ENCODE peak calls at places on chromosome 6, in six cellular contexts. Z is ovary; B is heart left ventricle; S is effector memory CD4-positive, alpha-beta T cell; T is kidney; N is fibroblast of lung. V is an unnamed sample. For H3K4me1, the result is how much of the 10 kb centered on the place peaks cover.

GRCh38 chr6:10896691-10897090 is 9.8 kb downstream of the SYCP2L start:
- DNase-seq in N (no peak), Z (no peak), S (no peak), T (no peak), B (no peak), V (no peak)

GRCh38 chr6:29790626-29791025 is 37.0 kb upstream of the HLA-G start:
- DNase-seq in S (no peak), N (no peak), T (no peak), B (no peak), Z (no peak), V (no peak)

GRCh38 chr6:88168362-88168761 is 2.2 kb upstream of the CNR1 start:
- DNase-seq in Z (no peak), S (no peak), B (no peak), N (no peak), T (no peak), V (peak)

GRCh38 chr6:162849269-162849668 is 121.5 kb downstream of the PACRG start:
- DNase-seq in T (peak), Z (no peak), B (no peak), N (no peak), S (no peak), V (peak)

GRCh38 chr6:152651986-152652385 is 14.8 kb upstream of the SYNE1 start:
- DNase-seq in B (no peak), Z (no peak), T (no peak), N (no peak), S (no peak), V (no peak)

GRCh38 chr6:106739387-106739786 is 110.0 kb downstream of the QRSL1 start:
- DNase-seq in B (peak), Z (no peak), N (no peak), S (no peak), T (peak), V (no peak)

GRCh38 chr6:8683204-8683603 is 247.9 kb upstream of the SLC35B3 start:
- DNase-seq in Z (no peak), B (no peak), N (no peak), T (no peak), S (no peak), V (no peak)

GRCh38 chr6:158332237-158332636 is 20.0 kb downstream of the TULP4 start:
- DNase-seq in T (no peak), Z (no peak), N (no peak), S (no peak), B (no peak), V (no peak)

GRCh38 chr6:30836431-30836866 is 47.9 kb upstream of the DDR1 start:
- DNase-seq in T (no peak), S (no peak), Z (no peak), B (peak), N (peak), V (no peak)

GRCh38 chr6:145929037-145929633 is 35.0 kb downstream of the SHPRH start:
- DNase-seq in Z (no peak), T (no peak), N (peak), S (no peak), B (no peak), V (peak)

GRCh38 chr6:64733433-64733832 is 973.6 kb downstream of the EYS start:
- DNase-seq in B (no peak), T (no peak), Z (no peak), S (no peak), N (no peak), V (peak)

GRCh38 chr6:88869263-88870023 is 94.0 kb downstream of the RNGTT start:
- DNase-seq in S (no peak), N (peak), T (no peak), Z (no peak), B (no peak), V (no peak)

GRCh38 chr6:10409766-10410209 is 5.1 kb downstream of the TFAP2A start:
- DNase-seq in S (no peak), B (no peak), N (no peak), Z (no peak), T (no peak), V (peak)

GRCh38 chr6:15358579-15359327 is 112.9 kb downstream of the JARID2 start:
- DNase-seq in N (no peak), Z (no peak), T (no peak), S (no peak), B (no peak), V (peak)

GRCh38 chr6:161136655-161137054 is 137.2 kb downstream of the AGPAT4 start:
- DNase-seq in Z (no peak), S (no peak), N (no peak), T (no peak), B (no peak), V (no peak)

GRCh38 chr6:45432944-45433343 is 55.2 kb upstream of the SUPT3H start:
- DNase-seq in T (no peak), B (no peak), Z (no peak), S (no peak), N (peak), V (no peak)

GRCh38 chr6:5036309-5036708 is 32.5 kb upstream of the RPP40 start:
- DNase-seq in T (no peak), S (no peak), B (no peak), Z (no peak), N (peak), V (peak)

GRCh38 chr6:83151114-83151513 is 42.0 kb downstream of the PGM3 start:
- DNase-seq in S (no peak), B (no peak), T (no peak), N (peak), Z (no peak), V (peak)

GRCh38 chr6:79713701-79714322 is 82.7 kb downstream of the SH3BGRL2 start:
- DNase-seq in T (no peak), Z (peak), S (no peak), B (peak), N (peak), V (peak)

GRCh38 chr6:85435872-85436271 is 14.0 kb upstream of the NT5E start:
- DNase-seq in B (no peak), Z (no peak), S (no peak), N (no peak), T (no peak), V (no peak)

GRCh38 chr6:52511163-52511562 is 65.7 kb downstream of the TRAM2 start:
- DNase-seq in B (no peak), Z (no peak), N (no peak), S (no peak), T (no peak), V (no peak)
- H3K4me1 ChIP-seq in B (half or more), Z (under half), N (half or more), S (under half), T (under half), V (under half)

GRCh38 chr6:40674170-40674569 is 87.0 kb upstream of the LRFN2 start:
- DNase-seq in T (no peak), S (no peak), Z (no peak), B (no peak), N (no peak), V (no peak)

GRCh38 chr6:40672118-40672517 is 85.0 kb upstream of the LRFN2 start:
- DNase-seq in B (no peak), N (no peak), Z (no peak), T (no peak), S (no peak), V (peak)

GRCh38 chr6:40668203-40668602 is 81.0 kb upstream of the LRFN2 start:
- DNase-seq in Z (no peak), T (no peak), B (no peak), N (no peak), S (no peak), V (no peak)

GRCh38 chr6:40671338-40672050 is 84.3 kb upstream of the LRFN2 start:
- DNase-seq in S (no peak), Z (peak), T (no peak), B (no peak), N (no peak), V (no peak)
- H3K4me1 ChIP-seq in S (under half), Z (under half), T (under half), B (under half), N (under half), V (under half)

DNA sequence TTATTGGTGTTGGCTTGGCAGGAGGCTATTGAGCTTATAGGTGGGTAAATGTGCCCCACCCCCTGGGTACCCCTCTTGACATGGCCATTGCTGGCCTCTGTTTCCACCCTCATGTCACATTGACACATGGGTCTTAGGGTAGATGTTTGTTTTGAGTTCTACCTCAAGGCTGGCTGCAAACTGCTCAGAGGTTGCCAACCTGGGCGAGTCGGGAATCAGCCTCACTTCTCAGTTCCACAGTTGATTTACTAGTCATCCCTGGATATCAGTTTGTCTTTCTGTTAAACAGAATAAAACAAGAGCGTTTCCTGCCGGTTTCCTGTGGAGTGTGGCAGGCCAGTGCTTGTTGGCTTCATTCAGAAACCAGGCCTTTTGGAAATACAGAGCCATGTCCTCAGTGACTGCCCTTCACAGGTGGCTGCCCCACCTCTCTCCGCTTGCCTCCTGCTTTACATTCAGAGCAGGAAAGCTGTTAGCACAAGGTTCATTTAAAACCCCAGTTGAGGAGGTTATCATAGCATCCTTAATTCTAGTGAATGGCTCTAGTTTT is 105.6 kb downstream of the TCP11 start:
- DNase-seq in Z (no peak), T (no peak), S (no peak), B (no peak), N (no peak), V (no peak)
- H3K4me1 ChIP-seq in Z (under half), T (under half), S (under half), B (half or more), N (under half), V (under half)

GRCh38 chr6:16729183-16729696 is 32.0 kb downstream of the ATXN1 start:
- DNase-seq in S (no peak), Z (no peak), B (no peak), N (peak), T (no peak), V (no peak)

GRCh38 chr6:16727996-16728395 is 33.3 kb downstream of the ATXN1 start:
- DNase-seq in S (no peak), Z (no peak), T (no peak), B (no peak), N (no peak), V (peak)

GRCh38 chr6:16728513-16729182 is 32.6 kb downstream of the ATXN1 start:
- DNase-seq in Z (no peak), B (no peak), N (no peak), T (no peak), S (no peak), V (no peak)

GRCh38 chr6:16730720-16731502 is 30.3 kb downstream of the ATXN1 start:
- DNase-seq in B (no peak), Z (no peak), T (no peak), S (no peak), N (no peak), V (no peak)

GRCh38 chr6:16729744-16730143 is 31.5 kb downstream of the ATXN1 start:
- DNase-seq in B (no peak), T (no peak), S (no peak), Z (no peak), N (no peak), V (no peak)
- H3K4me1 ChIP-seq in B (under half), T (under half), S (under half), Z (under half), N (under half), V (under half)

GRCh38 chr6:108210557-108210956 is 44.7 kb downstream of the NR2E1 start:
- DNase-seq in N (no peak), T (no peak), S (no peak), Z (no peak), B (no peak), V (no peak)
- H3K4me1 ChIP-seq in N (under half), T (under half), S (under half), Z (under half), B (under half), V (under half)

DNA sequence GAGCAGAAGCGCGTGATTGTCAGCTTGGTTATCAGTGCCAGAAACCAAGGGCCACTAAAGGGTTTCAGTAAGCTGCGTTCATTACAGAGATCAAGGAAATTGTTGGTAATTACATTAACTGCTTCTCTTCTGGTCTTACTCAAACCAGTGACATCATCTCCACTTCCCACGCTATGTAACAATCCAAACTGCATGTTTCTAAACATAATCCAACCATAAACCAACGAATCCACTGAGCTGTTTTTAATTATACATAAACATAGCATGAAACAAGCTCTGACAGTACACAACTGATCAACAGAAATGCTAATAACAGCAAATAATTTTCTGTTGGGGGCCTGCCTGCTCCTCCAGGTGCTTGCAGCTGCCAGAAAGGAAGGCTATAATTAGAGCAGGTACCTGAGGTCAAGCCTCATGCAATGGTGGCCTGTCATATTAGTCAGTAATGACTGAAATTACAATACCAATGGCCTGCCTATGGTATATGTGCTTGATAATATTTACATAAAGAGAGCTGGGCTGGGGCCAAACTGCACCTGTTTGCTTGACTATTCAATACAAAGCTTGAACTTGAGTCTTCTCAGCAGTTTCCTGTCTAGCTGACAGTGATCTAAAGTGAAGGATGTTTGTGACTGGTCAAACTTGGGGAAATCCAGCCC is 40.1 kb downstream of the ILRUN start:
- DNase-seq in S (no peak), B (no peak), T (no peak), Z (no peak), N (peak), V (no peak)
- H3K4me1 ChIP-seq in S (under half), B (under half), T (under half), Z (under half), N (under half), V (under half)

GRCh38 chr6:90648873-90649272 is 62.0 kb upstream of the MAP3K7 start:
- DNase-seq in T (no peak), S (no peak), B (no peak), Z (no peak), N (no peak), V (no peak)

GRCh38 chr6:90644492-90644891 is 57.6 kb upstream of the MAP3K7 start:
- DNase-seq in T (no peak), S (no peak), Z (no peak), N (no peak), B (no peak), V (no peak)

GRCh38 chr6:90646936-90647335 is 60.1 kb upstream of the MAP3K7 start:
- DNase-seq in N (no peak), Z (no peak), T (no peak), B (no peak), S (no peak), V (no peak)

GRCh38 chr6:90643366-90643765 is 56.5 kb upstream of the MAP3K7 start:
- DNase-seq in S (no peak), Z (no peak), T (no peak), B (no peak), N (no peak), V (peak)

DNA sequence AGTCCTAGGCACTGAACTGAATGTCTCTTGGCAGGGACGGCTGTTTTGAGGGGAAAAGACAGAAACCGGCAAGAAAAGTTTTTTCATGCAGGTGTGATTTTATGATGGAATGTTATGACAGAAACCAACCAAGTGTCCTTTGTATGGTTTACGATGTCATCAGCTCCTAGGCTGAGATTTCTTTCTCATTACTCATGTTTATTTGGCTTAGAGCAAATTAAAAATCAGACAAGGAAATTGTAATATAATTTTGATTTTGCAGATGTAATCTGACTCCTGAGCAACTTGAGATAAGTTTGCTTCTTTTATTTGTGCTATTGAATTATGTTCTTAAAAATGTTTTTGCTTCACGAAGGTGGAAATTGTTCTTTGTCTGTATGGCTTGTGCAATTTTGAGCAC is 58.8 kb upstream of the MAP3K7 start:
- DNase-seq in B (no peak), N (no peak), S (no peak), Z (no peak), T (no peak), V (no peak)
- H3K4me1 ChIP-seq in B (under half), N (under half), S (under half), Z (under half), T (under half), V (under half)

DNA sequence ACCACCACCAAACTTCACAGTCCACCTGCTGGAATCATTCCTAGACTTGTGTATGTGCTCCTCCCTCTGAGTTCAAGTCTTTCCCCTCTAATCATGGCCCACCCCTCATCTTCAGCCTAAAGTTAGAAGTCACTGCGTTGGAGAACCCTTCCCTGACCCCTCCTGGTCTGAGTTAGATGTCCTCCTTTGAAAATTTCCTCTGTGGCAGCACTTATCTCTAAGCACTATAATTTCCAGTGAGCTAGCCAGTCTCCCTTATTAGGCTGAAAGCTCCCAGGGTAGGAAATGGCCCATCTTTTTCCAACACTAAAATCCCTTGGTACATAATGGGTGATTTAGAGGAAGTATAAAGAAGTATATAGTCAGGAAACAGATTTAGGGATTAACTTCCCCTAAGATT is 63.2 kb downstream of the SESN1 start:
- DNase-seq in Z (no peak), S (no peak), B (no peak), N (no peak), T (no peak), V (no peak)
- H3K4me1 ChIP-seq in Z (under half), S (under half), B (under half), N (under half), T (under half), V (under half)

GRCh38 chr6:111725446-111726112 is 119.9 kb upstream of the TRAF3IP2 start:
- DNase-seq in N (no peak), T (no peak), S (no peak), Z (no peak), B (no peak), V (no peak)

GRCh38 chr6:111727798-111728197 is 122.1 kb upstream of the TRAF3IP2 start:
- DNase-seq in S (no peak), B (no peak), N (peak), Z (no peak), T (no peak), V (peak)

GRCh38 chr6:111724039-111724438 is 118.4 kb upstream of the TRAF3IP2 start:
- DNase-seq in T (no peak), B (no peak), S (no peak), N (no peak), Z (no peak), V (no peak)

GRCh38 chr6:111724505-111724904 is 118.8 kb upstream of the TRAF3IP2 start:
- DNase-seq in T (no peak), N (no peak), Z (no peak), B (no peak), S (no peak), V (no peak)

GRCh38 chr6:111727041-111727440 is 121.4 kb upstream of the TRAF3IP2 start:
- DNase-seq in S (no peak), T (no peak), B (no peak), N (no peak), Z (no peak), V (no peak)
- H3K4me1 ChIP-seq in S (under half), T (under half), B (half or more), N (under half), Z (under half), V (under half)

V was measured in mesendoderm.